ENCODE peak calls at places on chromosomes 5 and 9, in ten cellular contexts. X, H, W, G, E, U, M, I, J and A are unnamed samples.

GRCh38 chr5:13930721-13931246 is 13.7 kb downstream of the DNAH5 start:
- DNase-seq in X (no peak), H (no peak), W (no peak), G (no peak), E (no peak), U (no peak), M (no peak), I (no peak), J (no peak), A (no peak)

GRCh38 chr5:45622365-45622764 is 73.8 kb downstream of the HCN1 start:
- DNase-seq in X (no peak), H (no peak), W (no peak), G (no peak), E (no peak), U (no peak), M (no peak), I (no peak), J (no peak), A (no peak)

GRCh38 chr9:135419106-135419505 is 60.5 kb upstream of the PPP1R26 start:
- DNase-seq in X (no peak), H (no peak), W (no peak), G (no peak), E (no peak), U (no peak), M (no peak), I (no peak), J (no peak), A (no peak)

GRCh38 chr5:67350600-67351315 is 154.2 kb upstream of the CD180 start:
- DNase-seq in X (no peak), H (no peak), W (peak), G (no peak), E (no peak), U (peak), M (peak), I (peak), J (peak), A (peak)

GRCh38 chr9:95726756-95727155 is 148.7 kb upstream of the ERCC6L2 start:
- DNase-seq in X (no peak), H (no peak), W (no peak), G (no peak), E (no peak), U (peak), M (peak), I (no peak), J (peak), A (peak)

GRCh38 chr5:171102877-171103610 is 206.0 kb upstream of the TLX3 start:
- DNase-seq in X (no peak), H (no peak), W (no peak), G (no peak), E (no peak), U (no peak), M (no peak), I (no peak), J (no peak), A (no peak)

GRCh38 chr5:61097465-61097864 is 64.8 kb downstream of the SMIM15 start:
- DNase-seq in X (no peak), H (no peak), W (no peak), G (no peak), E (no peak), U (no peak), M (no peak), I (no peak), J (no peak), A (no peak)

GRCh38 chr9:34332370-34332964 is 3.1 kb downstream of the NUDT2 start:
- DNase-seq in X (no peak), H (no peak), W (no peak), G (no peak), E (no peak), U (peak), M (no peak), I (no peak), J (peak), A (peak)

GRCh38 chr5:134851307-134851923 is 5.6 kb downstream of the C5orf24 start:
- DNase-seq in X (no peak), H (no peak), W (no peak), G (no peak), E (no peak), U (peak), M (peak), I (no peak), J (peak), A (peak)

GRCh38 chr5:96661841-96662724 is at the start of gene CAST:
- DNase-seq in X (peak), H (peak), W (peak), G (peak), E (peak), U (peak), M (peak), I (peak), J (peak), A (peak)

GRCh38 chr9:126788631-126789349 is 16.1 kb upstream of the ZBTB43 start:
- DNase-seq in X (peak), H (no peak), W (no peak), G (no peak), E (no peak), U (peak), M (peak), I (no peak), J (no peak), A (peak)

GRCh38 chr5:172724203-172724602 is 46.8 kb downstream of the DUSP1 start:
- DNase-seq in X (no peak), H (no peak), W (no peak), G (no peak), E (no peak), U (no peak), M (no peak), I (no peak), J (no peak), A (no peak)

GRCh38 chr5:143542798-143543144 is 139.3 kb upstream of the NR3C1 start:
- DNase-seq in X (no peak), H (no peak), W (no peak), G (no peak), E (no peak), U (no peak), M (no peak), I (no peak), J (no peak), A (peak)

GRCh38 chr5:123358751-123359150 is 64.5 kb downstream of the CEP120 start:
- DNase-seq in X (no peak), H (no peak), W (no peak), G (no peak), E (no peak), U (no peak), M (no peak), I (no peak), J (no peak), A (peak)

GRCh38 chr5:171152382-171152781 is 156.7 kb upstream of the TLX3 start:
- DNase-seq in X (no peak), H (no peak), W (no peak), G (no peak), E (no peak), U (peak), M (peak), I (no peak), J (peak), A (peak)

GRCh38 chr5:30502277-30502676 is 691.2 kb upstream of the CDH6 start:
- DNase-seq in X (no peak), H (no peak), W (no peak), G (no peak), E (no peak), U (no peak), M (no peak), I (no peak), J (no peak), A (peak)

GRCh38 chr5:108168915-108169314 is 213.0 kb downstream of the FBXL17 start:
- DNase-seq in X (no peak), H (no peak), W (no peak), G (no peak), E (no peak), U (no peak), M (no peak), I (no peak), J (no peak), A (no peak)

GRCh38 chr5:61551637-61552313 is 219.7 kb downstream of the ZSWIM6 start:
- DNase-seq in X (no peak), H (no peak), W (no peak), G (no peak), E (no peak), U (peak), M (no peak), I (no peak), J (no peak), A (peak)

GRCh38 chr9:14365667-14366066 is 51.7 kb upstream of the NFIB start:
- DNase-seq in X (no peak), H (no peak), W (no peak), G (no peak), E (no peak), U (peak), M (peak), I (no peak), J (peak), A (peak)

GRCh38 chr5:104363567-104363966 is 801.0 kb upstream of the NUDT12 start:
- DNase-seq in X (no peak), H (no peak), W (no peak), G (no peak), E (no peak), U (no peak), M (no peak), I (no peak), J (no peak), A (no peak)

GRCh38 chr5:154077692-154078091 is 38.9 kb downstream of the MFAP3 start:
- DNase-seq in X (no peak), H (no peak), W (no peak), G (no peak), E (no peak), U (peak), M (peak), I (no peak), J (peak), A (peak)

GRCh38 chr5:134106991-134107701 is 7.3 kb upstream of the TCF7 start:
- DNase-seq in X (no peak), H (no peak), W (no peak), G (no peak), E (no peak), U (no peak), M (no peak), I (no peak), J (no peak), A (no peak)

GRCh38 chr9:134955156-134955555 is 37.4 kb upstream of the FCN1 start:
- DNase-seq in X (no peak), H (no peak), W (no peak), G (no peak), E (no peak), U (no peak), M (no peak), I (no peak), J (no peak), A (no peak)

GRCh38 chr9:91905958-91906585 is 44.0 kb downstream of the ROR2 start:
- DNase-seq in X (peak), H (no peak), W (peak), G (no peak), E (no peak), U (no peak), M (no peak), I (peak), J (no peak), A (no peak)

GRCh38 chr5:5155617-5156016 is 15.5 kb downstream of the ADAMTS16 start:
- DNase-seq in X (no peak), H (no peak), W (no peak), G (peak), E (no peak), U (no peak), M (no peak), I (no peak), J (no peak), A (no peak)

DNA sequence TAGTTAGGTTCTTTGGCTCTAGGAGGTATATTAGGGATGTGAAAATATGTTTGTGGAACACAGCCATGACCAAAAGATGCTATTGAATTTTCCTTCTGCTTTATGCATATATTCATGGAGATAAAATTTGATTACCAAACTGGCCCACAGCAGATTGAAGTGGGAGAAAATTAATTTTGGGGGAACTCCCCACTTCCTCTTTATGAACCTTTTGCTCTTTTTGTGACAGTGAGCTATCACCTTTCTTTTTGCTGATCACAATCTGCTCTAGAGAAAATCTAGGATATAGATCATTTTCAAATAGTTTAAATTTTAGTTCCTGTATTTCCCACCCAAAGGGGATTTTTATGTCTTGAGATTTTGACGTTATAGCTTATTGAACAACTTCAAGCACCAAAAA is 313.0 kb downstream of the GABRB2 start:
- DNase-seq in X (no peak), H (no peak), W (no peak), G (no peak), E (no peak), U (no peak), M (no peak), I (no peak), J (no peak), A (no peak)
- TF ChIP-seq CTCF in X (no peak), H (no peak), W (no peak), G (no peak), E (no peak), U (no peak), M (no peak), I (no peak), J (no peak), A (no peak)

DNA sequence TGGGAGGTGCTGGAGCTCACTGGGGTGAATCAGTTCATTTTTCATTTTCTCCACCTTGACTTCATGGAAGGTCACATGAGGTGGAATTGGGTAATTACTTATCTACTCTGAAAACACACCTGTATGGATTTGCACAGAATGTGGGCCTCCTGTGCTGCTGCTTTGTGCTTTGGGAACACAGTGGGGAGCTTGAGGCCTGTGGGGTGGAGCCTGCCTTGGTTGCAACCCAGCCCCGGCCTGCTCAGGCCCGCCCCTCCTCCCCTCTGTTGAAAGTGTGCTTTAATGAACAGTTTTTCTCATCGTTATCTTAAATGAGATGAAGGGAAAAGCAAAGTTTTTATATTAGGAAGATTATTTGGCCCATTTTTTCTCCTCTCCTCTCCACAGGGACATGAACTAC is 28.5 kb upstream of the DMRT3 start:
- DNase-seq in X (no peak), H (no peak), W (no peak), G (peak), E (no peak), U (no peak), M (no peak), I (no peak), J (no peak), A (no peak)
- TF ChIP-seq CTCF in X (no peak), H (no peak), W (no peak), G (no peak), E (no peak), U (no peak), M (no peak), I (no peak), J (no peak), A (no peak)

GRCh38 chr5:141186897-141187512 is at the start of gene PCDHB9:
- DNase-seq in X (no peak), H (no peak), W (no peak), G (no peak), E (no peak), U (peak), M (no peak), I (no peak), J (peak), A (peak)
- TF ChIP-seq CTCF in X (peak), H (no peak), W (no peak), G (peak), E (peak), U (peak), M (peak), I (peak), J (peak), A (peak)

GRCh38 chr9:122144836-122145235 is 14.7 kb downstream of the NDUFA8 start:
- DNase-seq in X (no peak), H (no peak), W (no peak), G (no peak), E (no peak), U (no peak), M (no peak), I (no peak), J (no peak), A (no peak)
- TF ChIP-seq CTCF in X (peak), H (no peak), W (no peak), G (peak), E (no peak), U (peak), M (peak), I (no peak), J (peak), A (peak)

DNA sequence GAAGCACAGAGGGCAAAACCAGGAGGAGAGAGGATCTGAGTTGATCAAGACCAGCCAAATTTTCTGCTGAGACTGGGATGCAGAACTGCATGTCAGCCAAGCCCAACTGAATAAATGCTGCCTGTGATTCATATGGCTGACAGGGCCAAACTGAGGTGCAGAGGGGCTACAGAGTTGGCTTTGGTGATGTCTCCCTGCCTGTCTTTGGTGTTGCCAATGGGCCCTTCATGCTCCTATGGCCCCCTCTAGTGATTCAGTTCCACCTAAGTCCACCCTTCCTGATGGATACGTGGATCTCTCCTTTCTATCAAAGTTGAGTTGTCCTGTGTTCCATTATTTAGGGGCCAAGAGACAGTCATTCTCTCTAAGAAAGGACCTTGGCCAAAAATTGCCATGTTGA is 163.6 kb upstream of the TLE4 start:
- DNase-seq in X (no peak), H (no peak), W (no peak), G (no peak), E (no peak), U (no peak), M (no peak), I (no peak), J (peak), A (no peak)
- TF ChIP-seq CTCF in X (no peak), H (no peak), W (no peak), G (no peak), E (no peak), U (no peak), M (no peak), I (no peak), J (peak), A (no peak)

DNA sequence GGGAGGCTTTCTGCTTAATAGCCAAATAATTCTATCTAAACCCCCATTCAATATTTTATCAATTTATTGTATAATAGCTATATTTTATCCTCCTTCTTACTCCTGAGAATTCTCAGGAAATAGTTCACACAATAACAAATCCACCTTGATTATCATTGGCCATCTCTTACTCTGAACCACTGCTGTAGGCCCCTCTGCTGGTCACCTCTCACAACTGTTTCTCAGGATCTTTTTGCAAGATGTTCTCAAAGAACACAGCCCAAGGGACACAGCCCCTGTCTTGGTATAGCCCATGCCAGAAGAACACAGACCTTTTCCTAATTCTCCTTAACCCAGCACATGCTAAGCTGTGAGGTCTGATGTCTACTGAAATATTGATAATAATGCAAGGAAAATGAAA is 74.9 kb upstream of the HTR4 start:
- DNase-seq in X (no peak), H (no peak), W (peak), G (no peak), E (no peak), U (no peak), M (no peak), I (no peak), J (no peak), A (peak)
- TF ChIP-seq CTCF in X (no peak), H (no peak), W (peak), G (no peak), E (peak), U (no peak), M (peak), I (no peak), J (peak), A (peak)

DNA sequence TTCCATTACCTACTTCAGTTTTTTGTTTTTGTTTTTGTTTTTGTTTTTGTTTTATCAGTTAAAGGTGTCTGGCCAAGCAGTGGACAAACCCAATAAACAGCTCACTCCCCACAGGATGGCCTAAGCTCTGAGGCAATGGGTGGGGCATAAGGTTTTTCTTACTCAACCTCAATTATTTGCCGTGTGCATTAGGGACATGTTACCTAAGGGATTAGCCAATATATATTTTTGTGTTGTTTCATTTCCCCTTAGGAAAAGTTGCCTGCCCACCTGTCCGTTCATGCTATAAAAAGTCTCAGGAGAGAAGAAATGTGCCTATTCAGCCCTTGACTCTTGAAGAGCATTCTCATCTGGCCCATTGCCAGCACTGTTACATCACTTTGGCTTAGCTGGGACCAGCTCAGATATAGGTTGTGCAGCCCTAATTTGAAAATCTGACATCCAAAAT is 7.3 kb downstream of the SH3RF2 start:
- DNase-seq in X (peak), H (no peak), W (peak), G (no peak), E (no peak), U (peak), M (no peak), I (no peak), J (no peak), A (peak)
- TF ChIP-seq CTCF in X (no peak), H (no peak), W (no peak), G (no peak), E (no peak), U (no peak), M (no peak), I (no peak), J (no peak), A (no peak)

GRCh38 chr5:150765789-150766149 is 7.0 kb upstream of the DCTN4 start:
- DNase-seq in X (no peak), H (no peak), W (no peak), G (no peak), E (no peak), U (no peak), M (no peak), I (no peak), J (no peak), A (no peak)

GRCh38 chr5:150762216-150762615 is 3.4 kb upstream of the DCTN4 start:
- DNase-seq in X (no peak), H (no peak), W (no peak), G (no peak), E (no peak), U (peak), M (no peak), I (no peak), J (no peak), A (peak)

GRCh38 chr5:150765019-150765788 is 6.4 kb upstream of the DCTN4 start:
- DNase-seq in X (no peak), H (no peak), W (no peak), G (no peak), E (no peak), U (no peak), M (no peak), I (no peak), J (no peak), A (no peak)

GRCh38 chr5:150764530-150764929 is 5.7 kb upstream of the DCTN4 start:
- DNase-seq in X (no peak), H (no peak), W (no peak), G (no peak), E (no peak), U (no peak), M (no peak), I (no peak), J (no peak), A (no peak)

GRCh38 chr5:150763023-150763793 is 4.4 kb upstream of the DCTN4 start:
- DNase-seq in X (no peak), H (no peak), W (peak), G (no peak), E (peak), U (peak), M (peak), I (no peak), J (peak), A (peak)
- TF ChIP-seq CTCF in X (no peak), H (no peak), W (no peak), G (no peak), E (no peak), U (no peak), M (no peak), I (no peak), J (no peak), A (no peak)

GRCh38 chr5:121967187-121967586 is 5.4 kb downstream of the SRFBP1 start:
- DNase-seq in X (no peak), H (no peak), W (no peak), G (no peak), E (no peak), U (peak), M (peak), I (no peak), J (peak), A (peak)
- TF ChIP-seq CTCF in X (peak), H (no peak), W (no peak), G (peak), E (no peak), U (peak), M (peak), I (no peak), J (peak), A (peak)